ENCODE peak calls at places on chromosomes 4 and X, in eight cellular contexts. K is activated T-helper 1 cell treated with Interleukin-2 at 50 U/mL for 16 hours; J is endothelial cell; A is central memory CD4-positive, alpha-beta T cell; Z is fibroblast of mammary gland; R is B cell; H is body of pancreas; M is CD4-positive, alpha-beta T cell. D is an unnamed sample.

GRCh38 chrX:119015407-119016242 is 41.2 kb downstream of the LONRF3 start:
- DNase-seq in K (no peak), M (no peak), A (no peak), Z (peak), R (peak), H (peak), J (no peak), D (no peak)

GRCh38 chr4:145061325-145061920 is 36.6 kb downstream of the ANAPC10 start:
- DNase-seq in R (no peak), H (no peak), K (no peak), Z (peak), J (no peak), A (peak), M (no peak), D (no peak)

GRCh38 chr4:113844369-113844768 is 82.8 kb upstream of the CAMK2D start:
- DNase-seq in J (no peak), K (no peak), H (no peak), M (no peak), A (no peak), R (no peak), Z (no peak), D (no peak)

GRCh38 chr4:168885416-168885815 is 124.6 kb downstream of the CBR4 start:
- DNase-seq in Z (no peak), R (no peak), M (no peak), H (no peak), J (no peak), K (no peak), A (no peak), D (no peak)

GRCh38 chr4:102400898-102401297 is 55.6 kb upstream of the SLC39A8 start:
- DNase-seq in K (no peak), R (no peak), J (no peak), M (no peak), Z (no peak), A (no peak), H (no peak), D (no peak)

GRCh38 chrX:22389544-22390243 is 117.0 kb downstream of the CBLL2 start:
- DNase-seq in Z (peak), J (no peak), R (no peak), M (no peak), A (no peak), K (no peak), H (no peak), D (no peak)

GRCh38 chr4:78379040-78379439 is 172.5 kb upstream of the ANXA3 start:
- DNase-seq in A (no peak), H (no peak), R (no peak), J (no peak), Z (peak), M (no peak), K (no peak), D (no peak)

GRCh38 chr4:165489786-165490185 is 111.0 kb downstream of the CPE start:
- DNase-seq in J (no peak), H (no peak), Z (peak), A (no peak), K (no peak), R (no peak), M (no peak), D (no peak)

GRCh38 chr4:40719008-40719623 is 30.6 kb upstream of the NSUN7 start:
- DNase-seq in Z (peak), R (no peak), K (no peak), M (no peak), H (peak), A (no peak), J (no peak), D (no peak)

GRCh38 chrX:41066969-41067368 is 18.3 kb upstream of the USP9X start:
- DNase-seq in K (no peak), Z (no peak), R (no peak), H (no peak), A (no peak), J (no peak), M (no peak), D (no peak)

GRCh38 chrX:36957425-36958328 is 50.5 kb upstream of the FAM47C start:
- DNase-seq in R (peak), M (no peak), K (no peak), Z (no peak), J (peak), H (peak), A (no peak), D (no peak)

GRCh38 chrX:152895724-152896420 is 2.0 kb upstream of the ZNF185 start:
- DNase-seq in J (no peak), H (no peak), M (no peak), Z (no peak), R (no peak), K (no peak), A (no peak), D (no peak)

GRCh38 chr4:107077192-107077591 is 41.1 kb upstream of the DKK2 start:
- DNase-seq in Z (no peak), M (no peak), J (no peak), A (no peak), H (no peak), K (no peak), R (no peak), D (no peak)

GRCh38 chr4:99625369-99625768 is 32.3 kb downstream of the C4orf54 start:
- DNase-seq in H (no peak), K (no peak), Z (no peak), M (no peak), R (no peak), J (no peak), A (no peak), D (no peak)

GRCh38 chrX:15567886-15568616 is 32.7 kb downstream of the ACE2 start:
- DNase-seq in R (no peak), K (no peak), Z (no peak), H (no peak), J (no peak), M (no peak), A (no peak), D (no peak)

GRCh38 chrX:80876877-80877276 is 67.2 kb upstream of the BRWD3 start:
- DNase-seq in K (no peak), A (peak), M (no peak), J (no peak), H (no peak), R (no peak), Z (peak), D (no peak)

GRCh38 chr4:2281575-2282343 is 19.9 kb upstream of the MXD4 start:
- DNase-seq in A (peak), K (peak), Z (no peak), J (no peak), R (peak), H (no peak), M (peak), D (no peak)

GRCh38 chr4:182533948-182534347 is 290.7 kb downstream of the TENM3 start:
- DNase-seq in A (no peak), R (no peak), H (no peak), J (no peak), K (no peak), M (no peak), Z (peak), D (no peak)

GRCh38 chr4:1727117-1728031 is 6.1 kb downstream of the TACC3 start:
- DNase-seq in K (no peak), R (no peak), A (no peak), Z (peak), J (no peak), H (no peak), M (no peak), D (no peak)

GRCh38 chrX:70452143-70452733 is 7.6 kb downstream of the DLG3 start:
- DNase-seq in K (peak), M (peak), A (peak), Z (peak), R (peak), J (peak), H (peak), D (no peak)